ENCODE peak calls at places on chromosomes 16 and 17, in seven cellular contexts. M is memory B cell; U is fibroblast of villous mesenchyme; K is activated B cell treated with CpG ODN at 0.5 μM for 24 hours; X is PC-9; L is activated naive CD8-positive, alpha-beta T cell treated with anti-CD3 and anti-CD28 coated beads, Interleukin-2, amount 50 U/mL, for 24 hours; D is cerebellum. C is an unnamed sample.
A peak's percentile ranks its signal among the peaks of the same experiment; 100 is the strongest.

GRCh38 chr17:45291170-45291805 is 25.5 kb downstream of the MAP3K14 start:
- DNase-seq in D (peak; percentile 70), L (no peak), M (no peak), U (no peak), K (no peak), X (no peak), C (no peak)

GRCh38 chr17:68955181-68955841 is at the start of gene ABCA8:
- DNase-seq in U (peak; percentile 69), L (no peak), K (no peak), D (peak; percentile 21), X (no peak), M (no peak), C (no peak)

GRCh38 chr17:11485802-11486421 is 112.4 kb upstream of the DNAH9 start:
- DNase-seq in D (no peak), X (no peak), U (no peak), K (no peak), L (no peak), M (no peak), C (no peak)

GRCh38 chr16:29658693-29659092 is 4.4 kb upstream of the SPN start:
- DNase-seq in M (no peak), U (no peak), K (no peak), L (no peak), X (no peak), D (no peak), C (no peak)

GRCh38 chr17:8706431-8706830 is 38.2 kb downstream of the CCDC42 start:
- DNase-seq in U (no peak), X (no peak), L (no peak), D (no peak), M (no peak), K (no peak), C (no peak)

GRCh38 chr17:41547921-41548843 is 20.1 kb upstream of the KRT19 start:
- DNase-seq in L (peak; percentile 80), D (no peak), U (peak; percentile 93), X (peak; percentile 96), M (peak; percentile 27), K (no peak), C (no peak)

GRCh38 chr17:273994-274832 is 78.4 kb downstream of the RPH3AL start:
- DNase-seq in K (no peak), U (no peak), M (no peak), X (no peak), D (peak; percentile 41), L (no peak), C (no peak)

GRCh38 chr17:2202996-2203575 is 100.5 kb downstream of the SMG6 start:
- DNase-seq in L (no peak), K (no peak), U (no peak), D (no peak), X (no peak), M (no peak), C (no peak)

GRCh38 chr17:47210105-47210504 is 957 bp downstream of the MYL4 start:
- DNase-seq in K (no peak), D (no peak), U (no peak), M (no peak), L (no peak), X (no peak), C (no peak)

GRCh38 chr17:57570740-57571344 is 174.3 kb downstream of the CCDC182 start:
- DNase-seq in D (peak; percentile 51), X (no peak), U (no peak), M (no peak), L (no peak), K (no peak), C (no peak)

GRCh38 chr16:11030990-11031510 is 86.7 kb downstream of the CLEC16A start:
- DNase-seq in M (no peak), U (peak; percentile 74), K (no peak), L (no peak), D (peak; percentile 80), X (no peak), C (no peak)

C was measured in cortex of kidney.